ENCODE peak calls at places on chromosomes 1 and 21, in six cellular contexts. One of them, this sample, is unnamed.

GRCh38 chr21:39003982-39004775 is 179.1 kb downstream of the PSMG1 start:
- DNase-seq in HepG2: no peak
- DNase-seq in GM12878: no peak
- DNase-seq in K562: no peak
- DNase-seq in H1: no peak
- DNase-seq in SK-N-SH: no peak
- DNase-seq in this sample: no peak

GRCh38 chr1:53405737-53406136 is 53.5 kb upstream of the DMRTB1 start:
- DNase-seq in K562: no peak
- DNase-seq in HepG2: no peak
- DNase-seq in H1: no peak
- DNase-seq in GM12878: no peak
- DNase-seq in SK-N-SH: no peak
- DNase-seq in this sample: no peak

GRCh38 chr1:234598974-234599616 is 10.9 kb downstream of the IRF2BP2 start:
- DNase-seq in HepG2: no peak
- DNase-seq in GM12878: no peak
- DNase-seq in SK-N-SH: no peak
- DNase-seq in H1: no peak
- DNase-seq in K562: no peak
- DNase-seq in this sample: no peak

GRCh38 chr1:215001419-215002021 is 81.0 kb upstream of the KCNK2 start:
- DNase-seq in HepG2: no peak
- DNase-seq in SK-N-SH: no peak
- DNase-seq in H1: no peak
- DNase-seq in K562: no peak
- DNase-seq in GM12878: peak
- DNase-seq in this sample: no peak

GRCh38 chr1:110198746-110199145 is 11.4 kb upstream of the KCNC4 start:
- DNase-seq in HepG2: no peak
- DNase-seq in SK-N-SH: no peak
- DNase-seq in H1: no peak
- DNase-seq in GM12878: no peak
- DNase-seq in K562: no peak
- DNase-seq in this sample: no peak

GRCh38 chr1:47160716-47161115 is 23.5 kb downstream of the CYP4A22 start:
- DNase-seq in K562: no peak
- DNase-seq in HepG2: no peak
- DNase-seq in SK-N-SH: no peak
- DNase-seq in GM12878: no peak
- DNase-seq in H1: no peak
- DNase-seq in this sample: no peak

GRCh38 chr1:167747988-167748387 is 26.2 kb downstream of the MPZL1 start:
- DNase-seq in HepG2: no peak
- DNase-seq in K562: no peak
- DNase-seq in GM12878: no peak
- DNase-seq in SK-N-SH: no peak
- DNase-seq in H1: no peak
- DNase-seq in this sample: no peak

GRCh38 chr1:233613252-233614172 is at the start of gene KCNK1:
- DNase-seq in K562: peak
- DNase-seq in SK-N-SH: peak
- DNase-seq in H1: peak
- DNase-seq in HepG2: no peak
- DNase-seq in GM12878: no peak
- DNase-seq in this sample: peak

GRCh38 chr1:201624741-201625646 is 86.1 kb downstream of the NAV1 start:
- DNase-seq in SK-N-SH: no peak
- DNase-seq in H1: no peak
- DNase-seq in HepG2: no peak
- DNase-seq in GM12878: no peak
- DNase-seq in K562: no peak
- DNase-seq in this sample: no peak

GRCh38 chr1:185966487-185966886 is 232.3 kb downstream of the HMCN1 start:
- DNase-seq in HepG2: no peak
- DNase-seq in K562: no peak
- DNase-seq in GM12878: no peak
- DNase-seq in H1: no peak
- DNase-seq in SK-N-SH: no peak
- DNase-seq in this sample: no peak

GRCh38 chr1:15246960-15247614 is at the start of gene FHAD1:
- DNase-seq in HepG2: no peak
- DNase-seq in K562: peak
- DNase-seq in SK-N-SH: peak
- DNase-seq in H1: peak
- DNase-seq in GM12878: no peak
- DNase-seq in this sample: peak

GRCh38 chr1:88935522-88936222 is 44.3 kb upstream of the GTF2B start:
- DNase-seq in K562: peak
- DNase-seq in GM12878: no peak
- DNase-seq in HepG2: peak
- DNase-seq in H1: no peak
- DNase-seq in SK-N-SH: peak
- DNase-seq in this sample: peak

GRCh38 chr1:118143828-118144227 is 41.2 kb downstream of the SPAG17 start:
- DNase-seq in GM12878: no peak
- DNase-seq in HepG2: no peak
- DNase-seq in H1: no peak
- DNase-seq in K562: no peak
- DNase-seq in SK-N-SH: no peak
- DNase-seq in this sample: no peak

GRCh38 chr1:239841635-239842034 is 250.0 kb upstream of the FMN2 start:
- DNase-seq in GM12878: no peak
- DNase-seq in HepG2: no peak
- DNase-seq in SK-N-SH: no peak
- DNase-seq in K562: no peak
- DNase-seq in H1: no peak
- DNase-seq in this sample: no peak

GRCh38 chr1:239843556-239843955 is 248.1 kb upstream of the FMN2 start:
- DNase-seq in HepG2: no peak
- DNase-seq in SK-N-SH: no peak
- DNase-seq in K562: no peak
- DNase-seq in GM12878: no peak
- DNase-seq in H1: no peak
- DNase-seq in this sample: no peak

GRCh38 chr1:239840327-239840726 is 251.4 kb upstream of the FMN2 start:
- DNase-seq in HepG2: no peak
- DNase-seq in GM12878: no peak
- DNase-seq in K562: no peak
- DNase-seq in SK-N-SH: no peak
- DNase-seq in H1: no peak
- DNase-seq in this sample: no peak

DNA sequence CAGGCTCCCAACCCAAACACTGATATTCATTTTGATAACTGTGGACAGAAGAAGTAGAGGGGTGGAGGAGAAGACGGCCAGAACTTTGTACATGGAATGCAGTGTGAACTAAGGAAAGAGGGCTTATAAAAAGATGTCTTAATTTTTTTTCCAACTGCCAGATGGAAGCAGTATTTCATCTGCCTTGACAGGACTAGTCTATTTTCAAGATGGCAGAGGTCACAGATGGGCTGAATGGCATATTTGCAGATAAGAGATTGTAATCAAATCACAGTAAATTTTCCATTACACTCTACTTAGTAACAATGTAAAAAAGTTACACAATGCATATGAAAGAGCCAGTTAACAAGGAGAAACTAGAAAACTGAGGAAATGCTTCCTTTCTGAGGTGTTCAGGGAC is 246.8 kb upstream of the FMN2 start:
- DNase-seq in H1: no peak
- DNase-seq in SK-N-SH: no peak
- DNase-seq in GM12878: no peak
- DNase-seq in HepG2: no peak
- DNase-seq in K562: no peak
- DNase-seq in this sample: no peak
- TF ChIP-seq POLR2AphosphoS5 in H1: no peak
- TF ChIP-seq POLR2AphosphoS5 in SK-N-SH: no peak
- TF ChIP-seq POLR2AphosphoS5 in GM12878: no peak
- TF ChIP-seq POLR2AphosphoS5 in HepG2: no peak
- TF ChIP-seq POLR2AphosphoS5 in K562: no peak
- TF ChIP-seq POLR2AphosphoS5 in this sample: no peak

GRCh38 chr1:218812360-218812759 is 361.3 kb upstream of the LYPLAL1 start:
- DNase-seq in K562: no peak
- DNase-seq in HepG2: no peak
- DNase-seq in H1: no peak
- DNase-seq in SK-N-SH: no peak
- DNase-seq in GM12878: no peak
- DNase-seq in this sample: no peak

GRCh38 chr1:218810336-218810735 is 363.3 kb upstream of the LYPLAL1 start:
- DNase-seq in HepG2: no peak
- DNase-seq in K562: no peak
- DNase-seq in H1: no peak
- DNase-seq in GM12878: no peak
- DNase-seq in SK-N-SH: no peak
- DNase-seq in this sample: no peak

GRCh38 chr1:218813247-218813646 is 360.4 kb upstream of the LYPLAL1 start:
- DNase-seq in SK-N-SH: no peak
- DNase-seq in HepG2: no peak
- DNase-seq in H1: no peak
- DNase-seq in GM12878: no peak
- DNase-seq in K562: no peak
- DNase-seq in this sample: no peak

GRCh38 chr1:218811497-218811896 is 362.2 kb upstream of the LYPLAL1 start:
- DNase-seq in HepG2: no peak
- DNase-seq in K562: no peak
- DNase-seq in SK-N-SH: no peak
- DNase-seq in H1: no peak
- DNase-seq in GM12878: no peak
- DNase-seq in this sample: no peak

DNA sequence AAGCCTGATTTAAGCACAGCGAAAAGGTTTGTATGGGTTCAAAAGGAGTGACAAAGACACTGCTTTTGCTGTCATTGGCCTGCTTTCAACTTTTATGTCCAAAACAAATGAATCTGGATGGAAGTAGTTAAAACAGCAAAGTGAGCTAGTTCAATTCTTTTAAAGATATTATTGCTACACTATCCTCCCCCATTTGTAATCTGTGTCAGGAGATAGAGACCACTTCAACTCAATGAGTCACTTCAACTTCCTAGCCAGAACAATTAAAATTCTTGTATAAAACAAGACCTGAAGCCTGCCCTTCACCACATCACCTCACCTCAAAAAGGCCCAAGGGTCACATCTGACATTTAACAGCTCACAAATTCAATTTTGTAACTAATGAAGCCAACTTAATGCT is 364.1 kb upstream of the LYPLAL1 start:
- DNase-seq in HepG2: no peak
- DNase-seq in H1: no peak
- DNase-seq in GM12878: no peak
- DNase-seq in SK-N-SH: no peak
- DNase-seq in K562: no peak
- DNase-seq in this sample: no peak
- TF ChIP-seq YY1 in HepG2: no peak
- TF ChIP-seq YY1 in H1: no peak
- TF ChIP-seq YY1 in GM12878: no peak
- TF ChIP-seq YY1 in SK-N-SH: no peak
- TF ChIP-seq YY1 in K562: no peak
- TF ChIP-seq YY1 in this sample: no peak

DNA sequence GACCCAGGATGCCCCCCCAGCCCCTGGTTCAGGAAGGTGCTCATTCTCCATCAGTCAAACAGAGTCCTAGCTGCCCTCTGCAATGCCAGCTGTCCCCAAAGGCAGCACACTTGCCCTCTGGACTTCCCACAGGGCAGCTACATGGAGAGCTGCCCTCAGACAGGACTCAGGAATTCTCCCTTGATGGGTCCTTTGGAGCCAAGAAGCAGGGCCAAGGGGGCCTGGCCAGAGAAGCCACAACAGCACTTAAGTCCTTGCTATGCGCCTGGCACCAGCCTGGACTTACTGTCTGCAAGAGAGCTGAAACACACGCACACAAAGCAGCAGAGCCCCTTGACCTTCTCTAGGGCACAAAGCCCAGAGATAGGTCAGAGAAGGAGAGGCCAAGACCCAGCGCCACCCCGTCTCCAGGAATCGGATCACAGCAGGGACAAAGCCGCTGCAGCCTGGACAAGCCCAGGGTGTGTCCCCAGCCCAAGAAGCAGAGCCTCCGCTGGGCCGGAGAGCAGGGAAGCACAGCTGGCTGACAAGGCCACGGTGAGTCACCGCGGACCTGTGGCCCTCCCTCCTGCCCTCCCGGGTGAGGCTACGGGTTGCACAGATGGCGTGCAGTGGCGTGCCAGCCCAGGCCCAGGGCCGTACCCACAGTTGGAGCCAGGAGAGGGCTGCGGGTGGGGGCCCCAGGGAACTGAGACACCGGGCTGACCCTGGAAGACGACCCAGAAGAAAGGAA is 1.7 kb downstream of the WNT9A start:
- DNase-seq in SK-N-SH: peak
- DNase-seq in HepG2: peak
- DNase-seq in K562: peak
- DNase-seq in H1: no peak
- DNase-seq in GM12878: no peak
- DNase-seq in this sample: peak
- TF ChIP-seq POLR2AphosphoS5 in SK-N-SH: no peak
- TF ChIP-seq POLR2AphosphoS5 in HepG2: no peak
- TF ChIP-seq POLR2AphosphoS5 in K562: no peak
- TF ChIP-seq POLR2AphosphoS5 in H1: no peak
- TF ChIP-seq POLR2AphosphoS5 in GM12878: no peak
- TF ChIP-seq POLR2AphosphoS5 in this sample: peak

GRCh38 chr1:21262282-21263051 is 27.8 kb downstream of the ECE1 start:
- DNase-seq in K562: peak
- DNase-seq in HepG2: peak
- DNase-seq in SK-N-SH: peak
- DNase-seq in H1: no peak
- DNase-seq in GM12878: no peak
- DNase-seq in this sample: no peak
- TF ChIP-seq YY1 in K562: no peak
- TF ChIP-seq YY1 in HepG2: no peak
- TF ChIP-seq YY1 in SK-N-SH: no peak
- TF ChIP-seq YY1 in H1: no peak
- TF ChIP-seq YY1 in GM12878: no peak
- TF ChIP-seq YY1 in this sample: no peak

DNA sequence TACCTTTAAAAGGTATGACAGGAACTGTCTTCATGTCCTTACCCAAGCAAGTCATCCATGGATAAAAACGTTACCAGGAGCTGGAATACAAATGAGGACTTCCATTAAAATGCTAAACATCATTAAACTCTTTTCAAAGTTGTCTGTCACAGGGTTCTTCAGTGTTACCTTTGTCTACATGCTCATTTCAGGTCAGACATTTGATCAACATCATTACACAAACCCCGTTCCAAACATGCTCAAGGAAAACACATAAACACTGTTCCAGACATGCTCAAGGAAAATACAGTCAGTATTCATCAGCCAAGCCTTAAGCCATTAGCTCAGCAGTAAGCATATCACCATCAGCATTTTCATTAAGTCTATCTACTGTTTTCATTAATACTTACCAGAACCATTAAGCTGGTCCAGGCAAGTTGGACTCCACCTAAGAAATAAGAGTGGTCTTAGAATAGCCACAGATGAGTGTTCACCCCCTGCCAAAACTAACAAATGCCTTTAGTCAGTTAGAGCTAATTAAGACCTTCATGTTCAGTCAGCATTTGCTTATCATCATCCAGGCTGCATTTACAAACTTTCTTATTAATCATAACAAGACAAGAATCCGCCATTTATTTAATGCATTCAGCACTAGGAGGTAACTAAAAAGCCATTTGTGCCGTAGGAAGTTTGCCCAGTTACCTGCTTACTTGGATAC is 2.2 kb downstream of the GAS5 start:
- DNase-seq in HepG2: no peak
- DNase-seq in H1: no peak
- DNase-seq in K562: no peak
- DNase-seq in SK-N-SH: no peak
- DNase-seq in GM12878: no peak
- DNase-seq in this sample: no peak
- TF ChIP-seq POLR2AphosphoS5 in HepG2: peak
- TF ChIP-seq POLR2AphosphoS5 in H1: peak
- TF ChIP-seq POLR2AphosphoS5 in K562: peak
- TF ChIP-seq POLR2AphosphoS5 in SK-N-SH: no peak
- TF ChIP-seq POLR2AphosphoS5 in GM12878: peak
- TF ChIP-seq POLR2AphosphoS5 in this sample: peak

This sample was measured in HCT116.